ENCODE peak calls at places on chromosomes 12 and 14, in six cellular contexts. N is dermis microvascular lymphatic vessel endothelial cell; Q is stimulated activated CD4-positive, alpha-beta T cell treated with anti-CD3 and anti-CD28 coated beads, Interleukin-1b, Interleukin-23, amount 100 ng/mL, for 1 hour; F is fibroblast of lung; L is NCI-H524; H is G401. M is an unnamed sample.

GRCh38 chr12:68319988-68320623 is 12.1 kb downstream of the MDM1 start:
- DNase-seq in N (no peak), Q (no peak), F (peak; percentile 84), L (no peak), H (no peak), M (no peak)

GRCh38 chr12:5480218-5480952 is 48.5 kb downstream of the NTF3 start:
- DNase-seq in N (no peak), Q (no peak), F (peak; percentile 8), L (peak; percentile 30), H (no peak), M (no peak)

GRCh38 chr14:105193916-105194782 is 13.0 kb upstream of the NUDT14 start:
- DNase-seq in N (no peak), Q (no peak), F (no peak), L (peak; percentile 41), H (no peak), M (no peak)

GRCh38 chr12:46946137-46946536 is 120.3 kb upstream of the SLC38A4 start:
- DNase-seq in N (no peak), Q (no peak), F (peak; percentile 63), L (no peak), H (no peak), M (no peak)

GRCh38 chr14:89773644-89774316 is 180.8 kb downstream of the EFCAB11 start:
- DNase-seq in N (peak; percentile 16), Q (peak; percentile 1), F (peak; percentile 76), L (no peak), H (no peak), M (peak; percentile 50)

GRCh38 chr14:103384450-103385152 is 614 bp upstream of the MARK3 start:
- DNase-seq in N (no peak), Q (no peak), F (no peak), L (peak; percentile 60), H (peak; percentile 30), M (no peak)

GRCh38 chr12:131089526-131090253 is 136.0 kb downstream of the ADGRD1 start:
- DNase-seq in N (no peak), Q (no peak), F (no peak), L (no peak), H (no peak), M (no peak)

GRCh38 chr12:103011974-103012763 is 54.7 kb downstream of the ASCL1 start:
- DNase-seq in N (no peak), Q (no peak), F (no peak), L (peak; percentile 48), H (no peak), M (no peak)

GRCh38 chr14:51969852-51970251 is 19.5 kb upstream of the RTRAF start:
- DNase-seq in N (no peak), Q (no peak), F (no peak), L (no peak), H (no peak), M (no peak)

GRCh38 chr12:26471560-26471959 is 276.2 kb downstream of the SSPN start:
- DNase-seq in N (no peak), Q (no peak), F (peak; percentile 70), L (no peak), H (peak; percentile 35), M (no peak)

GRCh38 chr12:58368001-58368400 is 426.6 kb downstream of the ATP23 start:
- DNase-seq in N (no peak), Q (no peak), F (peak; percentile 64), L (no peak), H (no peak), M (no peak)

GRCh38 chr14:97410667-97411286 is 613.6 kb downstream of the VRK1 start:
- DNase-seq in N (no peak), Q (no peak), F (no peak), L (no peak), H (no peak), M (no peak)

GRCh38 chr12:55072093-55072492 is 52.3 kb downstream of the NEUROD4 start:
- DNase-seq in N (no peak), Q (peak; percentile 57), F (peak; percentile 5), L (peak; percentile 82), H (peak; percentile 31), M (no peak)

GRCh38 chr12:31523306-31523705 is 67.6 kb downstream of the DENND5B start:
- DNase-seq in N (no peak), Q (no peak), F (peak; percentile 29), L (no peak), H (no peak), M (no peak)

GRCh38 chr14:28163897-28164296 is 602.7 kb upstream of the FOXG1 start:
- DNase-seq in N (no peak), Q (no peak), F (no peak), L (peak; percentile 89), H (no peak), M (no peak)

GRCh38 chr14:88245321-88245720 is 77.7 kb downstream of the KCNK10 start:
- DNase-seq in N (no peak), Q (no peak), F (no peak), L (peak; percentile 45), H (peak; percentile 50), M (no peak)

GRCh38 chr12:57069522-57069921 is 9.1 kb downstream of the NEMP1 start:
- DNase-seq in N (peak; percentile 80), Q (no peak), F (peak; percentile 75), L (peak; percentile 68), H (peak; percentile 83), M (no peak)

GRCh38 chr12:64088431-64089349 is 133.4 kb downstream of the KICS2 start:
- DNase-seq in N (peak; percentile 96), Q (no peak), F (peak; percentile 96), L (no peak), H (no peak), M (peak; percentile 61)

GRCh38 chr12:15982471-15982870 is 71.3 kb downstream of the DERA start:
- DNase-seq in N (peak; percentile 54), Q (no peak), F (peak; percentile 61), L (peak; percentile 39), H (peak; percentile 14), M (no peak)

GRCh38 chr14:99230271-99231141 is 41.5 kb downstream of the BCL11B start:
- DNase-seq in N (no peak), Q (peak; percentile 55), F (peak; percentile 11), L (peak; percentile 68), H (no peak), M (no peak)

GRCh38 chr12:131266591-131267467 is 313.1 kb downstream of the ADGRD1 start:
- DNase-seq in N (no peak), Q (no peak), F (no peak), L (no peak), H (no peak), M (no peak)

GRCh38 chr12:49276304-49277290 is 11.7 kb downstream of the TUBA1C start:
- DNase-seq in N (no peak), Q (no peak), F (no peak), L (peak; percentile 74), H (peak; percentile 64), M (no peak)

GRCh38 chr12:1800646-1801284 is 19.6 kb upstream of the LRTM2 start:
- DNase-seq in N (no peak), Q (no peak), F (no peak), L (no peak), H (no peak), M (no peak)

GRCh38 chr12:58915634-58916033 is 4.7 kb downstream of the LRIG3 start:
- DNase-seq in N (no peak), Q (no peak), F (peak; percentile 79), L (peak; percentile 24), H (no peak), M (no peak)

GRCh38 chr14:104297313-104297704 is 158.9 kb downstream of the KIF26A start:
- DNase-seq in N (no peak), Q (no peak), F (no peak), L (no peak), H (no peak), M (no peak)

GRCh38 chr12:124236651-124237050 is 58.2 kb upstream of the RFLNA start:
- DNase-seq in N (no peak), Q (no peak), F (peak; percentile 97), L (no peak), H (no peak), M (no peak)

GRCh38 chr14:54617467-54617866 is 50.5 kb downstream of the SAMD4A start:
- DNase-seq in N (no peak), Q (no peak), F (peak; percentile 50), L (no peak), H (no peak), M (no peak)

GRCh38 chr14:51716610-51717009 is 64.9 kb downstream of the FRMD6 start:
- DNase-seq in N (no peak), Q (no peak), F (peak; percentile 59), L (no peak), H (no peak), M (no peak)

GRCh38 chr12:55244309-55244708 is at the start of gene OR6C74:
- DNase-seq in N (no peak), Q (no peak), F (no peak), L (no peak), H (no peak), M (no peak)

GRCh38 chr12:100185361-100185894 is 15.2 kb upstream of the ACTR6 start:
- DNase-seq in N (no peak), Q (no peak), F (no peak), L (no peak), H (peak; percentile 36), M (no peak)

GRCh38 chr12:70907412-70907811 is 13.1 kb downstream of the PTPRR start:
- DNase-seq in N (no peak), Q (no peak), F (no peak), L (no peak), H (no peak), M (no peak)

GRCh38 chr12:39723831-39724230 is 104.2 kb upstream of the ABCD2 start:
- DNase-seq in N (no peak), Q (no peak), F (peak; percentile 45), L (peak; percentile 4), H (peak; percentile 55), M (peak; percentile 3)

GRCh38 chr14:59454131-59454530 is 11.0 kb downstream of the GPR135 start:
- DNase-seq in N (no peak), Q (no peak), F (peak; percentile 98), L (no peak), H (no peak), M (no peak)

GRCh38 chr12:67885370-67886169 is 103.7 kb upstream of the IFNG-AS1 start:
- DNase-seq in N (no peak), Q (no peak), F (peak; percentile 88), L (no peak), H (no peak), M (no peak)